ENCODE peak calls at places on chromosome 15, in eight cellular contexts. M is RWPE1; R is sciatic nerve; A is frontal cortex; I is Right ventricle myocardium superior; Z is heart left ventricle; N is Peyer's patch; L is stimulated activated CD8-positive, alpha-beta memory T cell treated with anti-CD3 and anti-CD28 coated beads, Interleukin-15, amount 100 ng/mL, for 24 hours. E is an unnamed sample.

GRCh38 chr15:90035095-90035834 is 34.1 kb downstream of the ZNF710 start:
- DNase-seq in A (no peak), I (peak), M (peak), R (peak), N (no peak), L (no peak), Z (peak), E (no peak)

GRCh38 chr15:82178061-82178460 is 84.5 kb downstream of the EFL1 start:
- DNase-seq in A (no peak), Z (no peak), N (no peak), R (no peak), I (no peak), M (peak), L (no peak), E (peak)

GRCh38 chr15:43408789-43409188 is 37.9 kb downstream of the TUBGCP4 start:
- DNase-seq in R (no peak), M (no peak), I (no peak), L (no peak), A (no peak), Z (no peak), N (no peak), E (no peak)

GRCh38 chr15:92683511-92683834 is 27.9 kb upstream of the FAM174B start:
- DNase-seq in L (no peak), A (no peak), M (no peak), I (peak), R (no peak), N (no peak), Z (peak), E (no peak)

GRCh38 chr15:32641517-32642059 is at the start of gene SCG5:
- DNase-seq in Z (no peak), A (peak), M (no peak), I (no peak), L (no peak), R (no peak), N (no peak), E (no peak)

GRCh38 chr15:66779331-66780009 is 77.4 kb downstream of the SMAD6 start:
- DNase-seq in M (no peak), L (no peak), N (no peak), I (no peak), Z (no peak), A (no peak), R (no peak), E (no peak)

GRCh38 chr15:31260646-31261265 is 65.9 kb upstream of the KLF13 start:
- DNase-seq in Z (no peak), M (no peak), A (no peak), L (no peak), R (peak), N (no peak), I (no peak), E (no peak)

GRCh38 chr15:63879211-63879610 is 45.5 kb upstream of the HERC1 start:
- DNase-seq in N (no peak), R (no peak), M (no peak), Z (no peak), L (no peak), A (no peak), I (no peak), E (no peak)

GRCh38 chr15:99090011-99090699 is 14.7 kb upstream of the SYNM start:
- DNase-seq in N (peak), Z (no peak), R (peak), M (no peak), L (no peak), A (no peak), I (no peak), E (no peak)

GRCh38 chr15:99433757-99434211 is 132.0 kb upstream of the MEF2A start:
- DNase-seq in N (no peak), M (no peak), A (no peak), R (peak), L (no peak), Z (peak), I (peak), E (no peak)

GRCh38 chr15:98421419-98422085 is 226.8 kb upstream of the IGF1R start:
- DNase-seq in R (peak), L (peak), A (peak), M (peak), N (peak), Z (peak), I (peak), E (peak)

GRCh38 chr15:27059610-27060202 is 88.7 kb downstream of the GABRG3 start:
- DNase-seq in Z (no peak), L (no peak), M (peak), N (no peak), R (no peak), A (peak), I (no peak), E (no peak)

GRCh38 chr15:92429378-92430066 is 35.8 kb downstream of the ST8SIA2 start:
- DNase-seq in A (no peak), R (no peak), I (no peak), N (no peak), M (peak), Z (no peak), L (no peak), E (peak)

GRCh38 chr15:24772709-24773373 is 97.3 kb downstream of the NPAP1 start:
- DNase-seq in R (peak), I (peak), N (no peak), L (peak), Z (peak), M (peak), A (peak), E (peak)

GRCh38 chr15:59294961-59295741 is 77.5 kb downstream of the MYO1E start:
- DNase-seq in N (no peak), R (no peak), L (no peak), M (peak), Z (peak), I (no peak), A (no peak), E (peak)

GRCh38 chr15:73568881-73569280 is 64.3 kb downstream of the NPTN start:
- DNase-seq in L (no peak), R (no peak), N (no peak), A (no peak), I (no peak), M (no peak), Z (no peak), E (no peak)

GRCh38 chr15:76366714-76367113 is 30.1 kb downstream of the ISL2 start:
- DNase-seq in M (no peak), R (no peak), Z (no peak), I (no peak), A (no peak), L (no peak), N (no peak), E (no peak)

GRCh38 chr15:63481105-63481810 is 23.1 kb upstream of the USP3 start:
- DNase-seq in M (no peak), I (no peak), N (no peak), R (no peak), L (no peak), A (no peak), Z (no peak), E (peak)

GRCh38 chr15:35671197-35671596 is 125.2 kb upstream of the DPH6 start:
- DNase-seq in R (no peak), L (no peak), M (peak), A (no peak), Z (no peak), I (no peak), N (no peak), E (peak)

GRCh38 chr15:31236184-31237041 is 90.2 kb upstream of the KLF13 start:
- DNase-seq in R (peak), M (peak), Z (peak), I (peak), L (no peak), A (peak), N (no peak), E (peak)

GRCh38 chr15:41017051-41017735 is 63.9 kb downstream of the CHAC1 start:
- DNase-seq in A (no peak), Z (no peak), M (no peak), R (no peak), I (no peak), L (no peak), N (no peak), E (no peak)

GRCh38 chr15:85168642-85169173 is 187.1 kb downstream of the PDE8A start:
- DNase-seq in A (no peak), R (no peak), M (peak), Z (no peak), N (peak), I (no peak), L (peak), E (peak)

GRCh38 chr15:61083781-61084134 is 145.3 kb downstream of the RORA start:
- DNase-seq in M (no peak), I (no peak), R (no peak), N (no peak), A (no peak), Z (no peak), L (no peak), E (no peak)

GRCh38 chr15:63476229-63476632 is 28.2 kb upstream of the USP3 start:
- DNase-seq in I (no peak), M (peak), N (no peak), R (no peak), Z (no peak), A (no peak), L (no peak), E (peak)

GRCh38 chr15:51223771-51224229 is 114.6 kb downstream of the CYP19A1 start:
- DNase-seq in L (no peak), A (no peak), I (no peak), N (no peak), M (no peak), Z (no peak), R (no peak), E (peak)

GRCh38 chr15:70528816-70529215 is 234.5 kb downstream of the UACA start:
- DNase-seq in L (no peak), Z (no peak), R (no peak), I (no peak), M (no peak), N (no peak), A (no peak), E (no peak)

GRCh38 chr15:78399081-78399480 is 38.9 kb upstream of the IREB2 start:
- DNase-seq in N (no peak), M (no peak), Z (no peak), A (no peak), L (no peak), R (peak), I (no peak), E (no peak)

GRCh38 chr15:70035051-70035718 is 62.5 kb downstream of the TLE3 start:
- DNase-seq in L (no peak), M (no peak), Z (no peak), I (no peak), N (no peak), R (peak), A (no peak), E (no peak)

GRCh38 chr15:96359371-96359771 is 28.9 kb downstream of the NR2F2 start:
- DNase-seq in R (peak), N (no peak), A (no peak), L (no peak), Z (no peak), I (no peak), M (no peak), E (no peak)

GRCh38 chr15:45790325-45790943 is 155.6 kb downstream of the SQOR start:
- DNase-seq in I (no peak), A (peak), L (no peak), M (peak), Z (no peak), N (no peak), R (no peak), E (peak)

E was measured in mammary epithelial cell.